ENCODE peak calls at places on chromosomes 2 and 18, in eight cellular contexts. One of them, this sample, is unnamed.

GRCh38 chr2:28981620-28982371 is 698 bp downstream of the TOGARAM2 start:
- DNase-seq in mesendoderm: no peak
- DNase-seq in effector memory CD4-positive, alpha-beta T cell: no peak
- DNase-seq in activated T-helper 9 cell treated with anti-CD3 and anti-CD28 coated beads, Interleukin-2, amount 50 U/mL, for 16 hours: no peak
- DNase-seq in stimulated activated CD8-positive, alpha-beta memory T cell treated with anti-CD3 and anti-CD28 coated beads, Interleukin-7, amount 100 ng/mL, for 1 hour: no peak
- DNase-seq in amygdala: no peak
- DNase-seq in WTC11: no peak
- DNase-seq in MCF 10A: no peak
- DNase-seq in this sample: no peak

GRCh38 chr2:166104773-166105172 is 23.0 kb downstream of the SCN1A start:
- DNase-seq in mesendoderm: no peak
- DNase-seq in effector memory CD4-positive, alpha-beta T cell: no peak
- DNase-seq in activated T-helper 9 cell treated with anti-CD3 and anti-CD28 coated beads, Interleukin-2, amount 50 U/mL, for 16 hours: no peak
- DNase-seq in stimulated activated CD8-positive, alpha-beta memory T cell treated with anti-CD3 and anti-CD28 coated beads, Interleukin-7, amount 100 ng/mL, for 1 hour: no peak
- DNase-seq in amygdala: no peak
- DNase-seq in WTC11: no peak
- DNase-seq in MCF 10A: no peak
- DNase-seq in this sample: no peak

GRCh38 chr18:32624182-32624723 is 148.6 kb downstream of the KLHL14 start:
- DNase-seq in mesendoderm: no peak
- DNase-seq in effector memory CD4-positive, alpha-beta T cell: no peak
- DNase-seq in activated T-helper 9 cell treated with anti-CD3 and anti-CD28 coated beads, Interleukin-2, amount 50 U/mL, for 16 hours: no peak
- DNase-seq in stimulated activated CD8-positive, alpha-beta memory T cell treated with anti-CD3 and anti-CD28 coated beads, Interleukin-7, amount 100 ng/mL, for 1 hour: no peak
- DNase-seq in amygdala: no peak
- DNase-seq in WTC11: no peak
- DNase-seq in MCF 10A: peak; percentile 2
- DNase-seq in this sample: no peak

GRCh38 chr2:70541481-70542020 is 12.1 kb downstream of the TGFA start:
- DNase-seq in mesendoderm: no peak
- DNase-seq in effector memory CD4-positive, alpha-beta T cell: no peak
- DNase-seq in activated T-helper 9 cell treated with anti-CD3 and anti-CD28 coated beads, Interleukin-2, amount 50 U/mL, for 16 hours: no peak
- DNase-seq in stimulated activated CD8-positive, alpha-beta memory T cell treated with anti-CD3 and anti-CD28 coated beads, Interleukin-7, amount 100 ng/mL, for 1 hour: no peak
- DNase-seq in amygdala: peak; percentile 42
- DNase-seq in WTC11: no peak
- DNase-seq in MCF 10A: peak; percentile 87
- DNase-seq in this sample: no peak

GRCh38 chr18:26487437-26487836 is 60.9 kb downstream of the KCTD1 start:
- DNase-seq in mesendoderm: no peak
- DNase-seq in effector memory CD4-positive, alpha-beta T cell: no peak
- DNase-seq in activated T-helper 9 cell treated with anti-CD3 and anti-CD28 coated beads, Interleukin-2, amount 50 U/mL, for 16 hours: no peak
- DNase-seq in stimulated activated CD8-positive, alpha-beta memory T cell treated with anti-CD3 and anti-CD28 coated beads, Interleukin-7, amount 100 ng/mL, for 1 hour: no peak
- DNase-seq in amygdala: no peak
- DNase-seq in WTC11: no peak
- DNase-seq in MCF 10A: peak; percentile 92
- DNase-seq in this sample: no peak

GRCh38 chr2:64017811-64018714 is 1.2 kb downstream of the VPS54 start:
- DNase-seq in mesendoderm: peak; percentile 31
- DNase-seq in effector memory CD4-positive, alpha-beta T cell: no peak
- DNase-seq in activated T-helper 9 cell treated with anti-CD3 and anti-CD28 coated beads, Interleukin-2, amount 50 U/mL, for 16 hours: no peak
- DNase-seq in stimulated activated CD8-positive, alpha-beta memory T cell treated with anti-CD3 and anti-CD28 coated beads, Interleukin-7, amount 100 ng/mL, for 1 hour: no peak
- DNase-seq in amygdala: no peak
- DNase-seq in WTC11: no peak
- DNase-seq in MCF 10A: peak; percentile 55
- DNase-seq in this sample: peak; percentile 7

GRCh38 chr2:16063955-16064633 is 123.7 kb downstream of the MYCN start:
- DNase-seq in mesendoderm: no peak
- DNase-seq in effector memory CD4-positive, alpha-beta T cell: no peak
- DNase-seq in activated T-helper 9 cell treated with anti-CD3 and anti-CD28 coated beads, Interleukin-2, amount 50 U/mL, for 16 hours: no peak
- DNase-seq in stimulated activated CD8-positive, alpha-beta memory T cell treated with anti-CD3 and anti-CD28 coated beads, Interleukin-7, amount 100 ng/mL, for 1 hour: no peak
- DNase-seq in amygdala: no peak
- DNase-seq in WTC11: no peak
- DNase-seq in MCF 10A: no peak
- DNase-seq in this sample: no peak

GRCh38 chr2:3479430-3480320 is 39.7 kb downstream of the ADI1 start:
- DNase-seq in mesendoderm: no peak
- DNase-seq in effector memory CD4-positive, alpha-beta T cell: no peak
- DNase-seq in activated T-helper 9 cell treated with anti-CD3 and anti-CD28 coated beads, Interleukin-2, amount 50 U/mL, for 16 hours: no peak
- DNase-seq in stimulated activated CD8-positive, alpha-beta memory T cell treated with anti-CD3 and anti-CD28 coated beads, Interleukin-7, amount 100 ng/mL, for 1 hour: no peak
- DNase-seq in amygdala: no peak
- DNase-seq in WTC11: no peak
- DNase-seq in MCF 10A: no peak
- DNase-seq in this sample: no peak

GRCh38 chr2:128564551-128564950 is 245.9 kb upstream of the HS6ST1 start:
- DNase-seq in mesendoderm: no peak
- DNase-seq in effector memory CD4-positive, alpha-beta T cell: no peak
- DNase-seq in activated T-helper 9 cell treated with anti-CD3 and anti-CD28 coated beads, Interleukin-2, amount 50 U/mL, for 16 hours: no peak
- DNase-seq in stimulated activated CD8-positive, alpha-beta memory T cell treated with anti-CD3 and anti-CD28 coated beads, Interleukin-7, amount 100 ng/mL, for 1 hour: no peak
- DNase-seq in amygdala: no peak
- DNase-seq in WTC11: no peak
- DNase-seq in MCF 10A: no peak
- DNase-seq in this sample: no peak

GRCh38 chr18:75247041-75247551 is 36.5 kb downstream of the TSHZ1 start:
- DNase-seq in mesendoderm: no peak
- DNase-seq in effector memory CD4-positive, alpha-beta T cell: no peak
- DNase-seq in activated T-helper 9 cell treated with anti-CD3 and anti-CD28 coated beads, Interleukin-2, amount 50 U/mL, for 16 hours: no peak
- DNase-seq in stimulated activated CD8-positive, alpha-beta memory T cell treated with anti-CD3 and anti-CD28 coated beads, Interleukin-7, amount 100 ng/mL, for 1 hour: no peak
- DNase-seq in amygdala: no peak
- DNase-seq in WTC11: no peak
- DNase-seq in MCF 10A: peak; percentile 14
- DNase-seq in this sample: no peak

GRCh38 chr2:56266761-56267411 is 83.1 kb downstream of the CCDC85A start:
- DNase-seq in mesendoderm: no peak
- DNase-seq in effector memory CD4-positive, alpha-beta T cell: no peak
- DNase-seq in activated T-helper 9 cell treated with anti-CD3 and anti-CD28 coated beads, Interleukin-2, amount 50 U/mL, for 16 hours: no peak
- DNase-seq in stimulated activated CD8-positive, alpha-beta memory T cell treated with anti-CD3 and anti-CD28 coated beads, Interleukin-7, amount 100 ng/mL, for 1 hour: no peak
- DNase-seq in amygdala: no peak
- DNase-seq in WTC11: no peak
- DNase-seq in MCF 10A: no peak
- DNase-seq in this sample: no peak

GRCh38 chr2:134999536-134999935 is 47.7 kb downstream of the MAP3K19 start:
- DNase-seq in mesendoderm: no peak
- DNase-seq in effector memory CD4-positive, alpha-beta T cell: no peak
- DNase-seq in activated T-helper 9 cell treated with anti-CD3 and anti-CD28 coated beads, Interleukin-2, amount 50 U/mL, for 16 hours: no peak
- DNase-seq in stimulated activated CD8-positive, alpha-beta memory T cell treated with anti-CD3 and anti-CD28 coated beads, Interleukin-7, amount 100 ng/mL, for 1 hour: no peak
- DNase-seq in amygdala: no peak
- DNase-seq in WTC11: no peak
- DNase-seq in MCF 10A: peak; percentile 7
- DNase-seq in this sample: no peak

GRCh38 chr2:23327897-23328296 is 57.1 kb upstream of the KLHL29 start:
- DNase-seq in mesendoderm: no peak
- DNase-seq in effector memory CD4-positive, alpha-beta T cell: no peak
- DNase-seq in activated T-helper 9 cell treated with anti-CD3 and anti-CD28 coated beads, Interleukin-2, amount 50 U/mL, for 16 hours: no peak
- DNase-seq in stimulated activated CD8-positive, alpha-beta memory T cell treated with anti-CD3 and anti-CD28 coated beads, Interleukin-7, amount 100 ng/mL, for 1 hour: no peak
- DNase-seq in amygdala: no peak
- DNase-seq in WTC11: no peak
- DNase-seq in MCF 10A: no peak
- DNase-seq in this sample: no peak

GRCh38 chr2:156380117-156380645 is 47.7 kb upstream of the NR4A2 start:
- DNase-seq in mesendoderm: peak; percentile 25
- DNase-seq in effector memory CD4-positive, alpha-beta T cell: no peak
- DNase-seq in activated T-helper 9 cell treated with anti-CD3 and anti-CD28 coated beads, Interleukin-2, amount 50 U/mL, for 16 hours: no peak
- DNase-seq in stimulated activated CD8-positive, alpha-beta memory T cell treated with anti-CD3 and anti-CD28 coated beads, Interleukin-7, amount 100 ng/mL, for 1 hour: no peak
- DNase-seq in amygdala: no peak
- DNase-seq in WTC11: no peak
- DNase-seq in MCF 10A: no peak
- DNase-seq in this sample: peak; percentile 2

GRCh38 chr2:83475371-83475770 is 983.7 kb downstream of the SUCLG1 start:
- DNase-seq in mesendoderm: no peak
- DNase-seq in effector memory CD4-positive, alpha-beta T cell: no peak
- DNase-seq in activated T-helper 9 cell treated with anti-CD3 and anti-CD28 coated beads, Interleukin-2, amount 50 U/mL, for 16 hours: no peak
- DNase-seq in stimulated activated CD8-positive, alpha-beta memory T cell treated with anti-CD3 and anti-CD28 coated beads, Interleukin-7, amount 100 ng/mL, for 1 hour: no peak
- DNase-seq in amygdala: no peak
- DNase-seq in WTC11: no peak
- DNase-seq in MCF 10A: no peak
- DNase-seq in this sample: no peak

GRCh38 chr18:9779630-9780029 is 71.5 kb downstream of the RAB31 start:
- DNase-seq in mesendoderm: no peak
- DNase-seq in effector memory CD4-positive, alpha-beta T cell: no peak
- DNase-seq in activated T-helper 9 cell treated with anti-CD3 and anti-CD28 coated beads, Interleukin-2, amount 50 U/mL, for 16 hours: no peak
- DNase-seq in stimulated activated CD8-positive, alpha-beta memory T cell treated with anti-CD3 and anti-CD28 coated beads, Interleukin-7, amount 100 ng/mL, for 1 hour: no peak
- DNase-seq in amygdala: no peak
- DNase-seq in WTC11: no peak
- DNase-seq in MCF 10A: peak; percentile 95
- DNase-seq in this sample: no peak

GRCh38 chr2:180625006-180625844 is 355.2 kb upstream of the UBE2E3 start:
- DNase-seq in mesendoderm: no peak
- DNase-seq in effector memory CD4-positive, alpha-beta T cell: no peak
- DNase-seq in activated T-helper 9 cell treated with anti-CD3 and anti-CD28 coated beads, Interleukin-2, amount 50 U/mL, for 16 hours: no peak
- DNase-seq in stimulated activated CD8-positive, alpha-beta memory T cell treated with anti-CD3 and anti-CD28 coated beads, Interleukin-7, amount 100 ng/mL, for 1 hour: no peak
- DNase-seq in amygdala: no peak
- DNase-seq in WTC11: no peak
- DNase-seq in MCF 10A: peak; percentile 61
- DNase-seq in this sample: no peak

GRCh38 chr2:12097860-12098259 is 351.4 kb downstream of the LPIN1 start:
- DNase-seq in mesendoderm: no peak
- DNase-seq in effector memory CD4-positive, alpha-beta T cell: no peak
- DNase-seq in activated T-helper 9 cell treated with anti-CD3 and anti-CD28 coated beads, Interleukin-2, amount 50 U/mL, for 16 hours: no peak
- DNase-seq in stimulated activated CD8-positive, alpha-beta memory T cell treated with anti-CD3 and anti-CD28 coated beads, Interleukin-7, amount 100 ng/mL, for 1 hour: no peak
- DNase-seq in amygdala: no peak
- DNase-seq in WTC11: no peak
- DNase-seq in MCF 10A: no peak
- DNase-seq in this sample: no peak

GRCh38 chr2:55361465-55362189 is 58.0 kb downstream of the CCDC88A start:
- DNase-seq in mesendoderm: no peak
- DNase-seq in effector memory CD4-positive, alpha-beta T cell: no peak
- DNase-seq in activated T-helper 9 cell treated with anti-CD3 and anti-CD28 coated beads, Interleukin-2, amount 50 U/mL, for 16 hours: no peak
- DNase-seq in stimulated activated CD8-positive, alpha-beta memory T cell treated with anti-CD3 and anti-CD28 coated beads, Interleukin-7, amount 100 ng/mL, for 1 hour: no peak
- DNase-seq in amygdala: no peak
- DNase-seq in WTC11: no peak
- DNase-seq in MCF 10A: no peak
- DNase-seq in this sample: no peak

GRCh38 chr2:45938649-45939511 is 287.4 kb downstream of the PRKCE start:
- DNase-seq in mesendoderm: peak; percentile 88
- DNase-seq in effector memory CD4-positive, alpha-beta T cell: no peak
- DNase-seq in activated T-helper 9 cell treated with anti-CD3 and anti-CD28 coated beads, Interleukin-2, amount 50 U/mL, for 16 hours: no peak
- DNase-seq in stimulated activated CD8-positive, alpha-beta memory T cell treated with anti-CD3 and anti-CD28 coated beads, Interleukin-7, amount 100 ng/mL, for 1 hour: no peak
- DNase-seq in amygdala: no peak
- DNase-seq in WTC11: no peak
- DNase-seq in MCF 10A: peak; percentile 98
- DNase-seq in this sample: peak; percentile 15

GRCh38 chr18:30616414-30616813 is 426.1 kb downstream of the DSC3 start:
- DNase-seq in mesendoderm: no peak
- DNase-seq in effector memory CD4-positive, alpha-beta T cell: no peak
- DNase-seq in activated T-helper 9 cell treated with anti-CD3 and anti-CD28 coated beads, Interleukin-2, amount 50 U/mL, for 16 hours: no peak
- DNase-seq in stimulated activated CD8-positive, alpha-beta memory T cell treated with anti-CD3 and anti-CD28 coated beads, Interleukin-7, amount 100 ng/mL, for 1 hour: no peak
- DNase-seq in amygdala: no peak
- DNase-seq in WTC11: no peak
- DNase-seq in MCF 10A: no peak
- DNase-seq in this sample: no peak

GRCh38 chr2:234771985-234772774 is 179.6 kb upstream of the SH3BP4 start:
- DNase-seq in mesendoderm: peak; percentile 40
- DNase-seq in effector memory CD4-positive, alpha-beta T cell: no peak
- DNase-seq in activated T-helper 9 cell treated with anti-CD3 and anti-CD28 coated beads, Interleukin-2, amount 50 U/mL, for 16 hours: no peak
- DNase-seq in stimulated activated CD8-positive, alpha-beta memory T cell treated with anti-CD3 and anti-CD28 coated beads, Interleukin-7, amount 100 ng/mL, for 1 hour: no peak
- DNase-seq in amygdala: no peak
- DNase-seq in WTC11: no peak
- DNase-seq in MCF 10A: peak; percentile 28
- DNase-seq in this sample: peak; percentile 12

GRCh38 chr2:40512246-40512645 is 60.4 kb upstream of the SLC8A1 start:
- DNase-seq in mesendoderm: peak; percentile 19
- DNase-seq in effector memory CD4-positive, alpha-beta T cell: no peak
- DNase-seq in activated T-helper 9 cell treated with anti-CD3 and anti-CD28 coated beads, Interleukin-2, amount 50 U/mL, for 16 hours: no peak
- DNase-seq in stimulated activated CD8-positive, alpha-beta memory T cell treated with anti-CD3 and anti-CD28 coated beads, Interleukin-7, amount 100 ng/mL, for 1 hour: no peak
- DNase-seq in amygdala: no peak
- DNase-seq in WTC11: no peak
- DNase-seq in MCF 10A: no peak
- DNase-seq in this sample: no peak

GRCh38 chr2:61220768-61221167 is 58.8 kb downstream of the C2orf74 start:
- DNase-seq in mesendoderm: no peak
- DNase-seq in effector memory CD4-positive, alpha-beta T cell: no peak
- DNase-seq in activated T-helper 9 cell treated with anti-CD3 and anti-CD28 coated beads, Interleukin-2, amount 50 U/mL, for 16 hours: no peak
- DNase-seq in stimulated activated CD8-positive, alpha-beta memory T cell treated with anti-CD3 and anti-CD28 coated beads, Interleukin-7, amount 100 ng/mL, for 1 hour: no peak
- DNase-seq in amygdala: no peak
- DNase-seq in WTC11: no peak
- DNase-seq in MCF 10A: peak; percentile 31
- DNase-seq in this sample: no peak

GRCh38 chr2:215973954-215974699 is 39.2 kb downstream of the MREG start:
- DNase-seq in mesendoderm: peak; percentile 34
- DNase-seq in effector memory CD4-positive, alpha-beta T cell: no peak
- DNase-seq in activated T-helper 9 cell treated with anti-CD3 and anti-CD28 coated beads, Interleukin-2, amount 50 U/mL, for 16 hours: no peak
- DNase-seq in stimulated activated CD8-positive, alpha-beta memory T cell treated with anti-CD3 and anti-CD28 coated beads, Interleukin-7, amount 100 ng/mL, for 1 hour: no peak
- DNase-seq in amygdala: no peak
- DNase-seq in WTC11: no peak
- DNase-seq in MCF 10A: peak; percentile 88
- DNase-seq in this sample: no peak

GRCh38 chr2:5748941-5749731 is 57.0 kb downstream of the SOX11 start:
- DNase-seq in mesendoderm: no peak
- DNase-seq in effector memory CD4-positive, alpha-beta T cell: no peak
- DNase-seq in activated T-helper 9 cell treated with anti-CD3 and anti-CD28 coated beads, Interleukin-2, amount 50 U/mL, for 16 hours: no peak
- DNase-seq in stimulated activated CD8-positive, alpha-beta memory T cell treated with anti-CD3 and anti-CD28 coated beads, Interleukin-7, amount 100 ng/mL, for 1 hour: no peak
- DNase-seq in amygdala: no peak
- DNase-seq in WTC11: no peak
- DNase-seq in MCF 10A: no peak
- DNase-seq in this sample: no peak

GRCh38 chr2:233426619-233427342 is 72.5 kb downstream of the DGKD start:
- DNase-seq in mesendoderm: no peak
- DNase-seq in effector memory CD4-positive, alpha-beta T cell: no peak
- DNase-seq in activated T-helper 9 cell treated with anti-CD3 and anti-CD28 coated beads, Interleukin-2, amount 50 U/mL, for 16 hours: peak; percentile 61
- DNase-seq in stimulated activated CD8-positive, alpha-beta memory T cell treated with anti-CD3 and anti-CD28 coated beads, Interleukin-7, amount 100 ng/mL, for 1 hour: no peak
- DNase-seq in amygdala: no peak
- DNase-seq in WTC11: no peak
- DNase-seq in MCF 10A: peak; percentile 78
- DNase-seq in this sample: no peak

GRCh38 chr2:231597014-231597611 is 4.4 kb downstream of the TEX44 start:
- DNase-seq in mesendoderm: no peak
- DNase-seq in effector memory CD4-positive, alpha-beta T cell: no peak
- DNase-seq in activated T-helper 9 cell treated with anti-CD3 and anti-CD28 coated beads, Interleukin-2, amount 50 U/mL, for 16 hours: no peak
- DNase-seq in stimulated activated CD8-positive, alpha-beta memory T cell treated with anti-CD3 and anti-CD28 coated beads, Interleukin-7, amount 100 ng/mL, for 1 hour: no peak
- DNase-seq in amygdala: peak; percentile 47
- DNase-seq in WTC11: no peak
- DNase-seq in MCF 10A: no peak
- DNase-seq in this sample: no peak

GRCh38 chr2:85246348-85246747 is 81.4 kb downstream of the TGOLN2 start:
- DNase-seq in mesendoderm: no peak
- DNase-seq in effector memory CD4-positive, alpha-beta T cell: no peak
- DNase-seq in activated T-helper 9 cell treated with anti-CD3 and anti-CD28 coated beads, Interleukin-2, amount 50 U/mL, for 16 hours: no peak
- DNase-seq in stimulated activated CD8-positive, alpha-beta memory T cell treated with anti-CD3 and anti-CD28 coated beads, Interleukin-7, amount 100 ng/mL, for 1 hour: no peak
- DNase-seq in amygdala: no peak
- DNase-seq in WTC11: no peak
- DNase-seq in MCF 10A: no peak
- DNase-seq in this sample: no peak

This sample was measured in nephron progenitor cell.